ENCODE peak calls at places on chromosomes 1 and 21, in nine cellular contexts. One of them, this sample, is unnamed.

GRCh38 chr1:30176477-30176876 is 546.9 kb downstream of the MATN1 start:
- DNase-seq in GM20000: no peak
- DNase-seq in heart right ventricle: no peak
- DNase-seq in coronary artery: no peak
- DNase-seq in HL-60: no peak
- DNase-seq in bronchial epithelial cell: peak
- DNase-seq in lower leg skin: no peak
- DNase-seq in choroid plexus epithelial cell: no peak
- DNase-seq in H9: no peak
- DNase-seq in this sample: no peak

GRCh38 chr1:43796111-43796581 is 88.8 kb downstream of the ST3GAL3 start:
- DNase-seq in choroid plexus epithelial cell: peak
- DNase-seq in bronchial epithelial cell: no peak
- DNase-seq in HL-60: peak
- DNase-seq in coronary artery: no peak
- DNase-seq in H9: no peak
- DNase-seq in lower leg skin: no peak
- DNase-seq in heart right ventricle: no peak
- DNase-seq in GM20000: no peak
- DNase-seq in this sample: no peak

GRCh38 chr1:46806196-46807020 is 7.6 kb downstream of the CYP4B1 start:
- DNase-seq in HL-60: no peak
- DNase-seq in H9: no peak
- DNase-seq in coronary artery: peak
- DNase-seq in choroid plexus epithelial cell: peak
- DNase-seq in heart right ventricle: peak
- DNase-seq in GM20000: no peak
- DNase-seq in lower leg skin: peak
- DNase-seq in bronchial epithelial cell: peak
- DNase-seq in this sample: peak

GRCh38 chr1:183567584-183567983 is 22.7 kb downstream of the NCF2 start:
- DNase-seq in choroid plexus epithelial cell: peak
- DNase-seq in HL-60: peak
- DNase-seq in bronchial epithelial cell: peak
- DNase-seq in GM20000: peak
- DNase-seq in heart right ventricle: peak
- DNase-seq in lower leg skin: no peak
- DNase-seq in H9: no peak
- DNase-seq in coronary artery: no peak
- DNase-seq in this sample: peak

GRCh38 chr1:78511334-78511733 is 20.6 kb downstream of the PTGFR start:
- DNase-seq in H9: no peak
- DNase-seq in HL-60: no peak
- DNase-seq in lower leg skin: no peak
- DNase-seq in GM20000: no peak
- DNase-seq in heart right ventricle: no peak
- DNase-seq in bronchial epithelial cell: no peak
- DNase-seq in coronary artery: no peak
- DNase-seq in choroid plexus epithelial cell: no peak
- DNase-seq in this sample: no peak

GRCh38 chr1:87180682-87181081 is 148.0 kb upstream of the LMO4 start:
- DNase-seq in lower leg skin: no peak
- DNase-seq in choroid plexus epithelial cell: no peak
- DNase-seq in H9: no peak
- DNase-seq in coronary artery: no peak
- DNase-seq in bronchial epithelial cell: no peak
- DNase-seq in GM20000: no peak
- DNase-seq in heart right ventricle: peak
- DNase-seq in HL-60: peak
- DNase-seq in this sample: no peak

GRCh38 chr1:220879509-220880366 is 495 bp downstream of the HLX start:
- DNase-seq in heart right ventricle: peak
- DNase-seq in GM20000: peak
- DNase-seq in HL-60: peak
- DNase-seq in choroid plexus epithelial cell: peak
- DNase-seq in lower leg skin: no peak
- DNase-seq in H9: peak
- DNase-seq in coronary artery: no peak
- DNase-seq in bronchial epithelial cell: no peak
- DNase-seq in this sample: no peak

GRCh38 chr1:215992620-215993019 is 425.5 kb downstream of the KCTD3 start:
- DNase-seq in coronary artery: no peak
- DNase-seq in HL-60: no peak
- DNase-seq in H9: no peak
- DNase-seq in bronchial epithelial cell: peak
- DNase-seq in GM20000: peak
- DNase-seq in choroid plexus epithelial cell: peak
- DNase-seq in heart right ventricle: no peak
- DNase-seq in lower leg skin: no peak
- DNase-seq in this sample: no peak

GRCh38 chr1:95953005-95953404 is 719.0 kb downstream of the RWDD3 start:
- DNase-seq in GM20000: no peak
- DNase-seq in choroid plexus epithelial cell: peak
- DNase-seq in coronary artery: no peak
- DNase-seq in H9: peak
- DNase-seq in lower leg skin: no peak
- DNase-seq in heart right ventricle: no peak
- DNase-seq in HL-60: peak
- DNase-seq in bronchial epithelial cell: no peak
- DNase-seq in this sample: no peak

GRCh38 chr1:53112861-53113260 is 29.6 kb downstream of the SLC1A7 start:
- DNase-seq in bronchial epithelial cell: no peak
- DNase-seq in heart right ventricle: no peak
- DNase-seq in HL-60: no peak
- DNase-seq in GM20000: no peak
- DNase-seq in coronary artery: no peak
- DNase-seq in lower leg skin: no peak
- DNase-seq in choroid plexus epithelial cell: no peak
- DNase-seq in H9: no peak
- DNase-seq in this sample: no peak

GRCh38 chr1:202957733-202958543 is at the start of gene ADIPOR1:
- DNase-seq in heart right ventricle: peak
- DNase-seq in H9: peak
- DNase-seq in HL-60: peak
- DNase-seq in choroid plexus epithelial cell: peak
- DNase-seq in coronary artery: peak
- DNase-seq in lower leg skin: peak
- DNase-seq in GM20000: peak
- DNase-seq in bronchial epithelial cell: peak
- DNase-seq in this sample: peak

GRCh38 chr1:166084613-166085012 is 82.2 kb downstream of the FAM78B start:
- DNase-seq in H9: no peak
- DNase-seq in heart right ventricle: no peak
- DNase-seq in GM20000: no peak
- DNase-seq in lower leg skin: no peak
- DNase-seq in coronary artery: peak
- DNase-seq in HL-60: no peak
- DNase-seq in choroid plexus epithelial cell: no peak
- DNase-seq in bronchial epithelial cell: no peak
- DNase-seq in this sample: no peak

GRCh38 chr1:225508538-225509375 is 80.9 kb upstream of the LBR start:
- DNase-seq in HL-60: no peak
- DNase-seq in bronchial epithelial cell: peak
- DNase-seq in heart right ventricle: no peak
- DNase-seq in GM20000: no peak
- DNase-seq in H9: no peak
- DNase-seq in lower leg skin: no peak
- DNase-seq in coronary artery: no peak
- DNase-seq in choroid plexus epithelial cell: peak
- DNase-seq in this sample: no peak

GRCh38 chr1:207897188-207897587 is 13.7 kb downstream of the CD34 start:
- DNase-seq in bronchial epithelial cell: no peak
- DNase-seq in heart right ventricle: no peak
- DNase-seq in coronary artery: no peak
- DNase-seq in HL-60: no peak
- DNase-seq in lower leg skin: no peak
- DNase-seq in H9: no peak
- DNase-seq in GM20000: no peak
- DNase-seq in choroid plexus epithelial cell: peak
- DNase-seq in this sample: no peak

GRCh38 chr21:37060296-37060695 is 12.6 kb downstream of the PIGP start:
- DNase-seq in bronchial epithelial cell: peak
- DNase-seq in H9: peak
- DNase-seq in GM20000: no peak
- DNase-seq in HL-60: no peak
- DNase-seq in coronary artery: no peak
- DNase-seq in lower leg skin: no peak
- DNase-seq in choroid plexus epithelial cell: peak
- DNase-seq in heart right ventricle: no peak
- DNase-seq in this sample: peak
- TF ChIP-seq CTCF in bronchial epithelial cell: peak
- TF ChIP-seq CTCF in H9: no peak
- TF ChIP-seq CTCF in GM20000: no peak
- TF ChIP-seq CTCF in HL-60: no peak
- TF ChIP-seq CTCF in coronary artery: no peak
- TF ChIP-seq CTCF in lower leg skin: no peak
- TF ChIP-seq CTCF in choroid plexus epithelial cell: peak
- TF ChIP-seq CTCF in heart right ventricle: no peak
- TF ChIP-seq CTCF in this sample: no peak

DNA sequence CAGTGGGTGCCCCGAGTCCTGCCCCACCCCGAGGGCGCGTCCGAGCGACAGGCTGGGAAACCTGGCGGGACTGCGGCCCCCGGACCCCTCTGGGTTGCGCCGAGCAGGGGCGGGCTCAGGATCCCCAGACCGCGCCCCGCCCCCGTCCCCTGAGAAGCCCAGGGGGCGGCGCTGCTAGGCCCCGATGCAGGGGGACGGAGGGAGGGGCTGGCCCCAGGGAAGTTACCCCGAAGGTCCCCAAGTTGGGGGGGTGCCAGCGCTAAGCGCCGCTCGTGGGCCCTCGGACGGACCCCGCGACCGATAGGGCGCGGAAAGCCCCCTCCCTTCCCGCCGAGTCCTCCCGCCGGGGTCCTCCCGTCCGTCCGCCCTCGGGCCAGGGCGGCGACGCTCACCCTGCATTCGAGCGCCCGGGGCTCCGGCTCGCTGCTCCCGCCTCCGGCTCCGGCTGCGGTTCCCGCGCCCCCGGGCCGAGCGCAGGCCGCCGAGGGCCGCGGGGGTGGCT is 414 bp downstream of the GPR153 start:
- DNase-seq in heart right ventricle: peak
- DNase-seq in GM20000: peak
- DNase-seq in coronary artery: no peak
- DNase-seq in bronchial epithelial cell: no peak
- DNase-seq in H9: no peak
- DNase-seq in HL-60: no peak
- DNase-seq in lower leg skin: no peak
- DNase-seq in choroid plexus epithelial cell: no peak
- DNase-seq in this sample: no peak
- TF ChIP-seq CTCF in heart right ventricle: no peak
- TF ChIP-seq CTCF in GM20000: no peak
- TF ChIP-seq CTCF in coronary artery: no peak
- TF ChIP-seq CTCF in bronchial epithelial cell: no peak
- TF ChIP-seq CTCF in H9: no peak
- TF ChIP-seq CTCF in HL-60: no peak
- TF ChIP-seq CTCF in lower leg skin: no peak
- TF ChIP-seq CTCF in choroid plexus epithelial cell: no peak
- TF ChIP-seq CTCF in this sample: no peak

GRCh38 chr1:155978973-155979429 is 654 bp upstream of the ARHGEF2 start:
- DNase-seq in GM20000: peak
- DNase-seq in HL-60: peak
- DNase-seq in lower leg skin: no peak
- DNase-seq in coronary artery: no peak
- DNase-seq in H9: no peak
- DNase-seq in choroid plexus epithelial cell: no peak
- DNase-seq in bronchial epithelial cell: no peak
- DNase-seq in heart right ventricle: no peak
- DNase-seq in this sample: no peak

GRCh38 chr1:155977607-155978324 is 581 bp downstream of the ARHGEF2 start:
- DNase-seq in GM20000: peak
- DNase-seq in bronchial epithelial cell: no peak
- DNase-seq in choroid plexus epithelial cell: no peak
- DNase-seq in coronary artery: no peak
- DNase-seq in lower leg skin: peak
- DNase-seq in H9: peak
- DNase-seq in HL-60: no peak
- DNase-seq in heart right ventricle: peak
- DNase-seq in this sample: no peak

GRCh38 chr1:155979525-155980343 is 1.4 kb upstream of the ARHGEF2 start:
- DNase-seq in heart right ventricle: peak
- DNase-seq in HL-60: peak
- DNase-seq in bronchial epithelial cell: no peak
- DNase-seq in choroid plexus epithelial cell: no peak
- DNase-seq in lower leg skin: no peak
- DNase-seq in H9: no peak
- DNase-seq in coronary artery: peak
- DNase-seq in GM20000: no peak
- DNase-seq in this sample: no peak

GRCh38 chr1:155976913-155977606 is 1.3 kb downstream of the ARHGEF2 start:
- DNase-seq in H9: peak
- DNase-seq in bronchial epithelial cell: no peak
- DNase-seq in coronary artery: no peak
- DNase-seq in HL-60: peak
- DNase-seq in choroid plexus epithelial cell: no peak
- DNase-seq in GM20000: no peak
- DNase-seq in heart right ventricle: no peak
- DNase-seq in lower leg skin: no peak
- DNase-seq in this sample: no peak

GRCh38 chr1:155978325-155978972 is at the start of gene ARHGEF2:
- DNase-seq in lower leg skin: peak
- DNase-seq in coronary artery: peak
- DNase-seq in choroid plexus epithelial cell: no peak
- DNase-seq in bronchial epithelial cell: peak
- DNase-seq in heart right ventricle: peak
- DNase-seq in HL-60: peak
- DNase-seq in H9: peak
- DNase-seq in GM20000: peak
- DNase-seq in this sample: peak
- TF ChIP-seq CTCF in lower leg skin: no peak
- TF ChIP-seq CTCF in coronary artery: no peak
- TF ChIP-seq CTCF in choroid plexus epithelial cell: peak
- TF ChIP-seq CTCF in bronchial epithelial cell: peak
- TF ChIP-seq CTCF in heart right ventricle: no peak
- TF ChIP-seq CTCF in HL-60: no peak
- TF ChIP-seq CTCF in H9: peak
- TF ChIP-seq CTCF in GM20000: peak
- TF ChIP-seq CTCF in this sample: no peak

GRCh38 chr1:159341736-159342135 is 39.6 kb downstream of the FCER1A start:
- DNase-seq in GM20000: no peak
- DNase-seq in bronchial epithelial cell: peak
- DNase-seq in HL-60: no peak
- DNase-seq in lower leg skin: no peak
- DNase-seq in choroid plexus epithelial cell: peak
- DNase-seq in H9: no peak
- DNase-seq in coronary artery: no peak
- DNase-seq in heart right ventricle: no peak
- DNase-seq in this sample: no peak

GRCh38 chr1:159334797-159335196 is 32.7 kb downstream of the FCER1A start:
- DNase-seq in coronary artery: no peak
- DNase-seq in choroid plexus epithelial cell: no peak
- DNase-seq in lower leg skin: no peak
- DNase-seq in GM20000: no peak
- DNase-seq in H9: no peak
- DNase-seq in HL-60: no peak
- DNase-seq in bronchial epithelial cell: no peak
- DNase-seq in heart right ventricle: no peak
- DNase-seq in this sample: no peak

GRCh38 chr1:159339517-159339916 is 37.4 kb downstream of the FCER1A start:
- DNase-seq in choroid plexus epithelial cell: peak
- DNase-seq in H9: no peak
- DNase-seq in coronary artery: no peak
- DNase-seq in bronchial epithelial cell: no peak
- DNase-seq in GM20000: no peak
- DNase-seq in lower leg skin: no peak
- DNase-seq in HL-60: no peak
- DNase-seq in heart right ventricle: no peak
- DNase-seq in this sample: no peak

GRCh38 chr1:159338018-159338417 is 35.9 kb downstream of the FCER1A start:
- DNase-seq in heart right ventricle: no peak
- DNase-seq in H9: no peak
- DNase-seq in choroid plexus epithelial cell: no peak
- DNase-seq in lower leg skin: no peak
- DNase-seq in HL-60: no peak
- DNase-seq in GM20000: no peak
- DNase-seq in bronchial epithelial cell: no peak
- DNase-seq in coronary artery: no peak
- DNase-seq in this sample: no peak
- TF ChIP-seq CTCF in heart right ventricle: no peak
- TF ChIP-seq CTCF in H9: no peak
- TF ChIP-seq CTCF in choroid plexus epithelial cell: no peak
- TF ChIP-seq CTCF in lower leg skin: no peak
- TF ChIP-seq CTCF in HL-60: no peak
- TF ChIP-seq CTCF in GM20000: no peak
- TF ChIP-seq CTCF in bronchial epithelial cell: no peak
- TF ChIP-seq CTCF in coronary artery: no peak
- TF ChIP-seq CTCF in this sample: no peak